ENCODE peak calls at places on chromosome 9, in six cellular contexts. K is GM12865, G is type B pancreatic cell, F is coronary artery, U is stomach, W is prostate gland. I is an unnamed sample.

GRCh38 chr9:101536938-101537337 is 3.3 kb downstream of the RNF20 start:
- DNase-seq in K (peak; percentile 9), F (no peak), G (no peak), U (no peak), W (no peak), I (peak; percentile 43)

GRCh38 chr9:19485193-19485592 is 76.4 kb downstream of the ACER2 start:
- DNase-seq in K (no peak), U (no peak), W (no peak), F (peak; percentile 26), G (no peak), I (no peak)

GRCh38 chr9:132728497-132728896 is 58.2 kb downstream of the GTF3C4 start:
- DNase-seq in G (no peak), W (no peak), F (no peak), K (no peak), U (no peak), I (no peak)

GRCh38 chr9:122810306-122810946 is 10.5 kb downstream of the OR1K1 start:
- DNase-seq in U (peak; percentile 80), K (peak; percentile 79), W (peak; percentile 72), G (peak; percentile 74), F (no peak), I (peak; percentile 71)

GRCh38 chr9:129569506-129570449 is 51.1 kb downstream of the C9orf50 start:
- DNase-seq in F (peak; percentile 74), G (no peak), W (no peak), K (peak; percentile 26), U (peak; percentile 37), I (no peak)

GRCh38 chr9:40907657-40908624 is 220.5 kb downstream of the FOXD4L6 start:
- DNase-seq in F (peak; percentile 64), U (no peak), K (no peak), W (no peak), G (no peak), I (no peak)

GRCh38 chr9:85430659-85431370 is 310.9 kb downstream of the AGTPBP1 start:
- DNase-seq in G (no peak), U (no peak), W (no peak), F (no peak), K (no peak), I (no peak)

GRCh38 chr9:24912767-24913166 is 367.1 kb upstream of the IZUMO3 start:
- DNase-seq in U (no peak), G (no peak), K (no peak), F (no peak), W (no peak), I (no peak)

GRCh38 chr9:133701321-133701980 is 36.7 kb downstream of the SARDH start:
- DNase-seq in F (no peak), G (no peak), K (no peak), W (no peak), U (no peak), I (no peak)

GRCh38 chr9:120733190-120733589 is 18.9 kb upstream of the MEGF9 start:
- DNase-seq in K (no peak), W (no peak), G (no peak), U (peak; percentile 55), F (peak; percentile 94), I (no peak)

GRCh38 chr9:131330814-131331600 is 41.5 kb downstream of the PLPP7 start:
- DNase-seq in F (no peak), W (no peak), G (no peak), U (no peak), K (no peak), I (peak; percentile 93)

GRCh38 chr9:78031271-78031825 is at the start of gene GNAQ:
- DNase-seq in W (no peak), G (peak; percentile 76), K (no peak), U (no peak), F (no peak), I (peak; percentile 54)

GRCh38 chr9:115172105-115172504 is 54.1 kb upstream of the TNC start:
- DNase-seq in U (no peak), W (no peak), K (no peak), F (no peak), G (no peak), I (no peak)

GRCh38 chr9:4926239-4926638 is 58.8 kb upstream of the JAK2 start:
- DNase-seq in G (no peak), K (no peak), F (no peak), W (no peak), U (no peak), I (no peak)

GRCh38 chr9:126664893-126665695 is 51.4 kb downstream of the LMX1B start:
- DNase-seq in U (no peak), K (no peak), F (no peak), G (no peak), W (peak; percentile 8), I (peak; percentile 63)

GRCh38 chr9:127626752-127627493 is 14.8 kb downstream of the STXBP1 start:
- DNase-seq in W (no peak), K (no peak), F (no peak), G (no peak), U (no peak), I (no peak)

GRCh38 chr9:124676159-124676551 is 95.0 kb downstream of the NR6A1 start:
- DNase-seq in K (no peak), U (no peak), W (no peak), F (no peak), G (no peak), I (no peak)

GRCh38 chr9:38431101-38431500 is 6.8 kb upstream of the IGFBPL1 start:
- DNase-seq in F (peak; percentile 21), W (no peak), U (no peak), G (no peak), K (no peak), I (no peak)

GRCh38 chr9:114611516-114612271 is 603 bp downstream of the TMEM268 start:
- DNase-seq in G (peak; percentile 72), F (peak; percentile 78), W (peak; percentile 59), K (peak; percentile 66), U (peak; percentile 55), I (peak; percentile 26)

GRCh38 chr9:113219972-113220371 is 1.1 kb downstream of the FKBP15 start:
- DNase-seq in G (no peak), F (no peak), K (peak; percentile 89), U (no peak), W (no peak), I (no peak)

GRCh38 chr9:76530458-76531100 is 71.6 kb downstream of the GCNT1 start:
- DNase-seq in K (peak; percentile 10), U (no peak), W (no peak), G (no peak), F (no peak), I (no peak)

GRCh38 chr9:72454871-72455471 is 66.4 kb upstream of the TMC1 start:
- DNase-seq in K (no peak), W (peak; percentile 63), U (no peak), F (no peak), G (no peak), I (no peak)

GRCh38 chr9:104025109-104025508 is 69.0 kb upstream of the SMC2 start:
- DNase-seq in K (no peak), G (no peak), F (no peak), W (no peak), U (no peak), I (no peak)

GRCh38 chr9:126532951-126533910 is 80.5 kb upstream of the LMX1B start:
- DNase-seq in F (no peak), U (no peak), K (no peak), W (no peak), G (no peak), I (no peak)

GRCh38 chr9:696332-697090 is 145.0 kb upstream of the DMRT1 start:
- DNase-seq in K (no peak), F (no peak), G (no peak), U (no peak), W (peak; percentile 32), I (no peak)

GRCh38 chr9:21576331-21577189 is 94.4 kb upstream of the IFNE start:
- DNase-seq in U (no peak), F (no peak), K (peak; percentile 56), W (no peak), G (no peak), I (no peak)

GRCh38 chr9:77544491-77545000 is 103.6 kb downstream of the GNA14 start:
- DNase-seq in W (no peak), U (no peak), G (no peak), F (no peak), K (no peak), I (no peak)

DNA sequence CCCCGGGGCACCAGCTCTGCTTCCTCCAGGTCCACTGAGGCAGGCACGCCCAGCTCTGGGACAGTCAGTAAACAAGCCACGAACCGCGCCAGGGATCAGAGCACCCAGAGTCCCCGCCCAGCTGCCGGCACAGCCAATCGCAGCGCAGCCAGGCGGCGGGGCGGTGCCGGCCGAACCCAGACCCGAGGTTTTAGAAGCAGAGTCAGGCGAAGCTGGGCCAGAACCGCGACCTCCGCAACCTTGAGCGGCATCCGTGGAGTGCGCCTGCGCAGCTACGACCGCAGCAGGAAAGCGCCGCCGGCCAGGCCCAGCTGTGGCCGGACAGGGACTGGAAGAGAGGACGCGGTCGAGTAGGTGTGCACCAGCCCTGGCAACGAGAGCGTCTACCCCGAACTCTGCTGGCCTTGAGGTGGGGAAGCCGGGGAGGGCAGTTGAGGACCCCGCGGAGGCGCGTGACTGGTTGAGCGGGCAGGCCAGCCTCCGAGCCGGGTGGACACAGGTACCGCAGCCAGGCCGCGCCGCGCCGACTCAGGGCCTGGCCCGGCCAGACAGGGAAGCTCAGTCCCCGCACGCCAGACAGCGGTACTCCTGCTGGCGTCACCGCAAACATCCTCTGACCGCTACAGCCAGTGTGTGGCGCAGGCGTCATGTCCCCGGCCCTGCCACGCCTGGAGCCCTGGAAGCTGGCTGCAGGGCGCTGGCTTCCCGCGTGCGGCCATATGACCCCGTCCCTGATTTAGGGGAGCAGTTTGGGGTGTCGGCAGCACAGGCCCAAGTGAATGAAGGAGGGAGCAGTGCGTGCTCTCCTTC is at the start of gene CTSL:
- DNase-seq in W (peak; percentile 86), K (no peak), F (peak; percentile 95), U (peak; percentile 85), G (peak; percentile 84), I (peak; percentile 78)
- TF ChIP-seq CTCF in W (no peak), K (no peak), F (no peak), U (no peak), G (peak; percentile 51), I (no peak)

GRCh38 chr9:96450613-96451544 is 910 bp downstream of the HABP4 start:
- DNase-seq in W (peak; percentile 12), K (peak; percentile 13), F (peak; percentile 80), U (peak; percentile 32), G (peak; percentile 70), I (peak; percentile 22)

GRCh38 chr9:96449844-96450612 is at the start of gene HABP4:
- DNase-seq in K (peak; percentile 95), G (peak; percentile 97), F (peak; percentile 96), U (peak; percentile 98), W (peak; percentile 97), I (peak; percentile 97)

GRCh38 chr9:96457266-96457665 is 7.3 kb downstream of the HABP4 start:
- DNase-seq in K (no peak), W (no peak), G (no peak), U (no peak), F (no peak), I (no peak)

GRCh38 chr9:96449522-96449843 is 486 bp upstream of the HABP4 start:
- DNase-seq in G (no peak), W (no peak), F (peak; percentile 76), U (no peak), K (no peak), I (no peak)

GRCh38 chr9:96453625-96454024 is 3.7 kb downstream of the HABP4 start:
- DNase-seq in F (no peak), G (no peak), W (peak; percentile 6), U (no peak), K (peak; percentile 12), I (no peak)
- TF ChIP-seq CTCF in F (peak; percentile 51), G (peak; percentile 66), W (no peak), U (peak; percentile 33), K (peak; percentile 16), I (no peak)

GRCh38 chr9:97895695-97896332 is 26.5 kb downstream of the TRMO start:
- DNase-seq in G (no peak), U (no peak), K (peak; percentile 20), F (no peak), W (no peak), I (peak; percentile 37)
- TF ChIP-seq CTCF in G (no peak), U (no peak), K (peak; percentile 22), F (no peak), W (no peak), I (peak; percentile 26)

GRCh38 chr9:102631559-102631958 is 363.6 kb upstream of the CYLC2 start:
- DNase-seq in F (no peak), K (peak; percentile 31), U (no peak), G (no peak), W (no peak), I (no peak)
- TF ChIP-seq CTCF in F (no peak), K (peak; percentile 53), U (no peak), G (peak; percentile 59), W (no peak), I (peak; percentile 19)